ENCODE peak calls at places on chromosomes 16 and 17, in four cellular contexts. W, R, E and K are unnamed samples.

GRCh38 chr16:2686912-2687507 is 4.7 kb downstream of the KCTD5 start:
- ATAC-seq in E (peak; percentile 22), R (no peak), W (no peak), K (peak; percentile 15)

GRCh38 chr17:4582101-4582501 is 2.2 kb upstream of the SMTNL2 start:
- ATAC-seq in R (no peak), E (no peak), W (no peak), K (no peak)

GRCh38 chr16:87808108-87808507 is 42.3 kb upstream of the KLHDC4 start:
- ATAC-seq in R (no peak), E (no peak), W (no peak), K (no peak)

GRCh38 chr17:34110315-34110714 is 144.8 kb upstream of the CCL2 start:
- ATAC-seq in R (no peak), W (no peak), E (no peak), K (no peak)

GRCh38 chr17:77154187-77154586 is 13.4 kb downstream of the SEC14L1 start:
- ATAC-seq in R (no peak), W (no peak), E (no peak), K (no peak)

GRCh38 chr17:78122221-78122990 is 6.1 kb downstream of the TMC6 start:
- ATAC-seq in R (no peak), E (peak; percentile 2), W (no peak), K (no peak)

GRCh38 chr17:82848022-82848592 is 8.3 kb upstream of the ZNF750 start:
- ATAC-seq in W (peak; percentile 99), E (peak; percentile 94), R (no peak), K (peak; percentile 78)

GRCh38 chr17:17322516-17323510 is 19.6 kb downstream of the NT5M start:
- ATAC-seq in W (no peak), R (no peak), E (peak; percentile 33), K (no peak)

GRCh38 chr16:67833035-67833417 is 9.1 kb upstream of the THAP11 start:
- ATAC-seq in R (peak; percentile 72), W (peak; percentile 40), E (no peak), K (no peak)

GRCh38 chr16:48318630-48319029 is 66.6 kb downstream of the SIAH1 start:
- ATAC-seq in R (no peak), W (no peak), E (peak; percentile 39), K (peak; percentile 54)

GRCh38 chr17:37502009-37502936 is 12.6 kb downstream of the DUSP14 start:
- ATAC-seq in E (no peak), R (no peak), W (no peak), K (no peak)

GRCh38 chr16:28985611-28986041 is 774 bp downstream of the LAT start:
- ATAC-seq in W (no peak), E (peak; percentile 1), R (no peak), K (no peak)

GRCh38 chr17:29131814-29132682 is 48.1 kb downstream of the MYO18A start:
- ATAC-seq in R (no peak), E (peak; percentile 60), W (no peak), K (peak; percentile 62)

GRCh38 chr17:79082311-79083190 is 7.9 kb downstream of the ENGASE start:
- ATAC-seq in E (peak; percentile 42), W (peak; percentile 52), R (peak; percentile 46), K (peak; percentile 59)

GRCh38 chr17:19269102-19269501 is 31.9 kb downstream of the EPN2 start:
- ATAC-seq in R (no peak), E (no peak), W (peak; percentile 73), K (no peak)

GRCh38 chr16:1940273-1941161 is 2.5 kb downstream of the MSRB1 start:
- ATAC-seq in R (no peak), W (peak; percentile 36), E (no peak), K (no peak)

GRCh38 chr16:70430667-70431536 is 8.0 kb downstream of the ST3GAL2 start:
- ATAC-seq in R (no peak), W (no peak), E (peak; percentile 51), K (peak; percentile 64)

GRCh38 chr17:77287432-77288068 is 146.8 kb downstream of the SEC14L1 start:
- ATAC-seq in E (no peak), R (no peak), W (peak; percentile 43), K (no peak)

GRCh38 chr17:75242461-75243042 is 18.9 kb downstream of the GGA3 start:
- ATAC-seq in R (no peak), W (no peak), E (peak; percentile 60), K (peak; percentile 56)

GRCh38 chr16:88047462-88047861 is 96.2 kb downstream of the BANP start:
- ATAC-seq in W (no peak), R (no peak), E (no peak), K (no peak)

GRCh38 chr17:67126983-67127382 is 82.6 kb downstream of the CACNG1 start:
- ATAC-seq in R (no peak), W (no peak), E (no peak), K (no peak)

GRCh38 chr17:40091691-40092397 is 8.5 kb downstream of the NR1D1 start:
- ATAC-seq in R (no peak), W (peak; percentile 3), E (no peak), K (no peak)

GRCh38 chr17:17701658-17702057 is 20.4 kb downstream of the RAI1 start:
- ATAC-seq in R (no peak), W (no peak), E (no peak), K (no peak)

GRCh38 chr16:66970775-66971725 is 10.0 kb downstream of the CES3 start:
- ATAC-seq in E (peak; percentile 53), W (no peak), R (peak; percentile 75), K (peak; percentile 80)

GRCh38 chr17:36923814-36924221 is 13.5 kb upstream of the LHX1 start:
- ATAC-seq in R (no peak), E (no peak), W (no peak), K (no peak)

GRCh38 chr16:31135535-31136286 is at the start of gene PRSS8:
- ATAC-seq in W (peak; percentile 57), E (peak; percentile 3), R (peak; percentile 50), K (no peak)

GRCh38 chr17:78568494-78569115 is 8.6 kb downstream of the DNAH17 start:
- ATAC-seq in E (no peak), W (no peak), R (no peak), K (no peak)

GRCh38 chr17:43818966-43819365 is 14.0 kb downstream of the MPP3 start:
- ATAC-seq in R (no peak), W (no peak), E (no peak), K (no peak)

GRCh38 chr16:74480150-74481029 is 59.1 kb upstream of the CLEC18B start:
- ATAC-seq in R (peak; percentile 96), E (no peak), W (peak; percentile 94), K (no peak)

GRCh38 chr17:56593741-56594527 is 435 bp downstream of the NOG start:
- ATAC-seq in W (peak; percentile 77), E (peak; percentile 65), R (peak; percentile 65), K (peak; percentile 52)